ENCODE peak calls at places on chromosomes 3 and 15, in four cellular contexts. One of them, this sample, is unnamed.

GRCh38 chr3:170976190-170976519 is 50.4 kb downstream of the SLC2A2 start:
- DNase-seq in body of pancreas: no peak
- DNase-seq in heart left ventricle: no peak
- DNase-seq in upper lobe of left lung: no peak
- DNase-seq in this sample: no peak

GRCh38 chr15:78034495-78035191 is 42.9 kb downstream of the TBC1D2B start:
- DNase-seq in body of pancreas: peak; percentile 46
- DNase-seq in upper lobe of left lung: no peak
- DNase-seq in heart left ventricle: no peak
- DNase-seq in this sample: peak; percentile 78

GRCh38 chr15:55587321-55588069 is 650 bp downstream of the PYGO1 start:
- DNase-seq in upper lobe of left lung: peak; percentile 87
- DNase-seq in body of pancreas: peak; percentile 31
- DNase-seq in heart left ventricle: peak; percentile 29
- DNase-seq in this sample: no peak

GRCh38 chr15:101192081-101192480 is 59.8 kb downstream of the CHSY1 start:
- DNase-seq in heart left ventricle: no peak
- DNase-seq in body of pancreas: no peak
- DNase-seq in upper lobe of left lung: no peak
- DNase-seq in this sample: no peak

GRCh38 chr3:168024537-168024941 is 71.2 kb downstream of the GOLIM4 start:
- DNase-seq in heart left ventricle: no peak
- DNase-seq in upper lobe of left lung: no peak
- DNase-seq in body of pancreas: no peak
- DNase-seq in this sample: no peak

GRCh38 chr3:139532996-139533395 is 6.5 kb downstream of the RBP1 start:
- DNase-seq in heart left ventricle: no peak
- DNase-seq in body of pancreas: no peak
- DNase-seq in upper lobe of left lung: peak; percentile 1
- DNase-seq in this sample: peak; percentile 26

GRCh38 chr3:197482001-197482400 is 73.8 kb downstream of the BDH1 start:
- DNase-seq in body of pancreas: no peak
- DNase-seq in heart left ventricle: no peak
- DNase-seq in upper lobe of left lung: no peak
- DNase-seq in this sample: no peak

GRCh38 chr15:98123297-98123696 is 162.8 kb downstream of the ARRDC4 start:
- DNase-seq in upper lobe of left lung: no peak
- DNase-seq in body of pancreas: no peak
- DNase-seq in heart left ventricle: no peak
- DNase-seq in this sample: no peak

GRCh38 chr3:59659755-59660154 is 609.9 kb upstream of the CFAP20DC start:
- DNase-seq in heart left ventricle: no peak
- DNase-seq in body of pancreas: no peak
- DNase-seq in upper lobe of left lung: no peak
- DNase-seq in this sample: no peak

GRCh38 chr3:14410501-14411165 is 8.2 kb downstream of the SLC6A6 start:
- DNase-seq in upper lobe of left lung: no peak
- DNase-seq in heart left ventricle: no peak
- DNase-seq in body of pancreas: no peak
- DNase-seq in this sample: no peak

GRCh38 chr3:52896613-52897012 is 735 bp downstream of the STIMATE start:
- DNase-seq in body of pancreas: no peak
- DNase-seq in heart left ventricle: no peak
- DNase-seq in upper lobe of left lung: no peak
- DNase-seq in this sample: no peak

GRCh38 chr3:34276342-34276741 is 477.9 kb downstream of the PDCD6IP start:
- DNase-seq in heart left ventricle: no peak
- DNase-seq in body of pancreas: no peak
- DNase-seq in upper lobe of left lung: no peak
- DNase-seq in this sample: no peak

GRCh38 chr15:63982381-63982854 is 63.9 kb downstream of the DAPK2 start:
- DNase-seq in body of pancreas: peak; percentile 1
- DNase-seq in upper lobe of left lung: no peak
- DNase-seq in heart left ventricle: no peak
- DNase-seq in this sample: no peak

GRCh38 chr3:5456199-5456598 is 268.7 kb downstream of the EDEM1 start:
- DNase-seq in heart left ventricle: no peak
- DNase-seq in upper lobe of left lung: no peak
- DNase-seq in body of pancreas: no peak
- DNase-seq in this sample: no peak

GRCh38 chr15:74460298-74460697 is 662 bp downstream of the UBL7 start:
- DNase-seq in heart left ventricle: no peak
- DNase-seq in upper lobe of left lung: no peak
- DNase-seq in body of pancreas: no peak
- DNase-seq in this sample: no peak

GRCh38 chr3:13452490-13453335 is 27.4 kb upstream of the HDAC11 start:
- DNase-seq in heart left ventricle: peak; percentile 32
- DNase-seq in upper lobe of left lung: no peak
- DNase-seq in body of pancreas: peak; percentile 46
- DNase-seq in this sample: peak; percentile 66

GRCh38 chr3:52403271-52403841 is 41.5 kb downstream of the SEMA3G start:
- DNase-seq in heart left ventricle: peak; percentile 13
- DNase-seq in upper lobe of left lung: no peak
- DNase-seq in body of pancreas: no peak
- DNase-seq in this sample: peak; percentile 33

GRCh38 chr15:76898102-76898501 is 7.0 kb downstream of the SCAPER start:
- DNase-seq in heart left ventricle: no peak
- DNase-seq in body of pancreas: no peak
- DNase-seq in upper lobe of left lung: no peak
- DNase-seq in this sample: no peak

GRCh38 chr15:70245932-70246622 is 148.4 kb upstream of the TLE3 start:
- DNase-seq in heart left ventricle: peak; percentile 55
- DNase-seq in body of pancreas: no peak
- DNase-seq in upper lobe of left lung: peak; percentile 75
- DNase-seq in this sample: no peak

GRCh38 chr3:16410659-16411058 is 102.8 kb downstream of the RFTN1 start:
- DNase-seq in body of pancreas: no peak
- DNase-seq in upper lobe of left lung: no peak
- DNase-seq in heart left ventricle: no peak
- DNase-seq in this sample: no peak

GRCh38 chr3:60045686-60046085 is 995.9 kb upstream of the CFAP20DC start:
- DNase-seq in upper lobe of left lung: no peak
- DNase-seq in body of pancreas: no peak
- DNase-seq in heart left ventricle: no peak
- DNase-seq in this sample: no peak

GRCh38 chr3:163548005-163548404 is 1530.3 kb downstream of the SI start:
- DNase-seq in heart left ventricle: no peak
- DNase-seq in upper lobe of left lung: no peak
- DNase-seq in body of pancreas: no peak
- DNase-seq in this sample: no peak

GRCh38 chr15:94029495-94029894 is 201.9 kb upstream of the MCTP2 start:
- DNase-seq in upper lobe of left lung: no peak
- DNase-seq in body of pancreas: no peak
- DNase-seq in heart left ventricle: no peak
- DNase-seq in this sample: no peak

GRCh38 chr3:59367150-59367549 is 317.3 kb upstream of the CFAP20DC start:
- DNase-seq in body of pancreas: no peak
- DNase-seq in heart left ventricle: no peak
- DNase-seq in upper lobe of left lung: no peak
- DNase-seq in this sample: no peak

GRCh38 chr3:33218446-33219174 is at the start of gene SUSD5:
- DNase-seq in heart left ventricle: peak; percentile 24
- DNase-seq in upper lobe of left lung: peak; percentile 87
- DNase-seq in body of pancreas: no peak
- DNase-seq in this sample: no peak

GRCh38 chr3:47225310-47225906 is 57.2 kb downstream of the KIF9 start:
- DNase-seq in body of pancreas: no peak
- DNase-seq in upper lobe of left lung: no peak
- DNase-seq in heart left ventricle: no peak
- DNase-seq in this sample: no peak

GRCh38 chr15:87416591-87417257 is 839.8 kb downstream of the NTRK3 start:
- DNase-seq in upper lobe of left lung: no peak
- DNase-seq in heart left ventricle: no peak
- DNase-seq in body of pancreas: no peak
- DNase-seq in this sample: no peak

GRCh38 chr3:184171562-184171961 is 3.1 kb upstream of the AP2M1 start:
- DNase-seq in upper lobe of left lung: no peak
- DNase-seq in heart left ventricle: no peak
- DNase-seq in body of pancreas: no peak
- DNase-seq in this sample: no peak

GRCh38 chr3:61018807-61019206 is 232.4 kb downstream of the FHIT start:
- DNase-seq in upper lobe of left lung: no peak
- DNase-seq in body of pancreas: no peak
- DNase-seq in heart left ventricle: no peak
- DNase-seq in this sample: no peak

GRCh38 chr3:115862099-115862498 is 238.8 kb downstream of the GAP43 start:
- DNase-seq in upper lobe of left lung: no peak
- DNase-seq in body of pancreas: no peak
- DNase-seq in heart left ventricle: no peak
- DNase-seq in this sample: no peak

GRCh38 chr15:80694624-80695098 is 449 bp upstream of the ABHD17C start:
- DNase-seq in upper lobe of left lung: no peak
- DNase-seq in heart left ventricle: peak; percentile 31
- DNase-seq in body of pancreas: peak; percentile 47
- DNase-seq in this sample: peak; percentile 50

GRCh38 chr15:80697316-80697715 is 2.2 kb downstream of the ABHD17C start:
- DNase-seq in heart left ventricle: no peak
- DNase-seq in body of pancreas: no peak
- DNase-seq in upper lobe of left lung: no peak
- DNase-seq in this sample: no peak

GRCh38 chr15:80695099-80695910 is at the start of gene ABHD17C:
- DNase-seq in upper lobe of left lung: peak; percentile 94
- DNase-seq in body of pancreas: peak; percentile 66
- DNase-seq in heart left ventricle: peak; percentile 69
- DNase-seq in this sample: peak; percentile 89

GRCh38 chr15:80693682-80694623 is 1.2 kb upstream of the ABHD17C start:
- DNase-seq in body of pancreas: peak; percentile 16
- DNase-seq in upper lobe of left lung: no peak
- DNase-seq in heart left ventricle: no peak
- DNase-seq in this sample: no peak

GRCh38 chr15:80695911-80696651 is 971 bp downstream of the ABHD17C start:
- DNase-seq in upper lobe of left lung: no peak
- DNase-seq in heart left ventricle: peak; percentile 41
- DNase-seq in body of pancreas: peak; percentile 48
- DNase-seq in this sample: peak; percentile 73
- TF ChIP-seq POLR2A in upper lobe of left lung: peak; percentile 28
- TF ChIP-seq POLR2A in heart left ventricle: no peak
- TF ChIP-seq POLR2A in body of pancreas: no peak
- TF ChIP-seq POLR2A in this sample: peak; percentile 44

GRCh38 chr3:150844484-150844883 is 60.8 kb downstream of the MINDY4B start:
- DNase-seq in heart left ventricle: no peak
- DNase-seq in body of pancreas: no peak
- DNase-seq in upper lobe of left lung: no peak
- DNase-seq in this sample: no peak

GRCh38 chr3:150843241-150843640 is 62.0 kb downstream of the MINDY4B start:
- DNase-seq in heart left ventricle: no peak
- DNase-seq in upper lobe of left lung: no peak
- DNase-seq in body of pancreas: no peak
- DNase-seq in this sample: no peak

DNA sequence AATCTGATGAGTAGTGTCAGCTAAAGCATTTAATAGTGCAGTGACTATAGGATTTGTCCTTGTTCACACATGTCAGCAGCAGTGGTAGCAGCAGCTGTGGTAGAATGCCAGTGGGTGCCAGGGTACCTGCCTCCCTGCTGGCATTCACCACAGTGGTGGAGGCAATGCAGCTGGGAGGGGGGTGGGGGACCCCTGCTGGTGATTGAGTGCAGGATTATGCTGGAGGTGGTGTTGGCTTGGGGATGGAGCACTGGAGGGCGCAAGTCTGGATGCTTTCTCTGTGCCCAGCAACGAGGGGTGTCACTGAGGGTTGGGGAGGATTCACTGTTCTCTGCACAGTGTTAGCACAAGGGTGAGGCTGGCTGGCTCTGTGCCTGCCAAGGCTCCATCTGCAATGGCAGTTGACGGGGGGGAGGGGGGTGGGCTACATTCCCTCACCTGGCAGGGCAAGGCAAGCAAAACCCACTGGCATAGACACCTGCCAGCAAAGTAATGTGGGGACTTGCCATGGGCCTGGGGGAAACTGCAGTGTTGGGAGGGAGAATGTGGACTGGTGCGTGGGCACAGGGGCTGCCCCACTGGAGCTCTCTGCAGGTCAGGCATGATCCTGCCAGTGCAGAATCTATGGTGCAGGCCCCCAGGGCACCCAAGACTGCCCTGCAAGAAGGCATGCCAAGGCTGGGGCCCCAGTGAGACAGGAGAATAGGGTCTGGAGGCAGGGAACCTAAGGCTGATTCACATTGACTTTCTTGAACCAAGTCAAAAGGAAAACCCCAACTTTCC is 64.3 kb downstream of the MINDY4B start:
- DNase-seq in body of pancreas: no peak
- DNase-seq in heart left ventricle: no peak
- DNase-seq in upper lobe of left lung: peak; percentile 15
- DNase-seq in this sample: no peak
- TF ChIP-seq CTCF in body of pancreas: peak; percentile 6
- TF ChIP-seq CTCF in heart left ventricle: no peak
- TF ChIP-seq CTCF in upper lobe of left lung: no peak
- TF ChIP-seq CTCF in this sample: no peak

DNA sequence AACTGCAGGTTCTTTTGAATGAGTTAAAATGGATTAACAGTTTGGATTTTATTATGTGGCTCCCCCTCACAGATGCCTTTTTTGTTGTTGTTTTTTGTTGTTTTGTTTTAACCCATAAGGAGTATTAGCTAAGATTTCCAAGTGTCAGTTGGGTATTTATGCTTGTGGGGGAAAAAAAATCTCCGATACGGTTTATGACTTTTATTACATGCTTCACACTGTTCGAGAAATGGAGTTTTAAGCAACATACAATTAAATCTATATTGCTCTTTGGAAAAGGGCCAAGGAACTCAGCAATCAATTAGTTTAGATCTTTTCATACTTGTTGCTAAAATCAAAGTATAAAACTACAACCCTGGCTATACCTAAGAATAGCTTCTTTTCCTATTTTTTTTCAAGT is 15.9 kb downstream of the NR2F2 start:
- DNase-seq in body of pancreas: no peak
- DNase-seq in upper lobe of left lung: no peak
- DNase-seq in heart left ventricle: no peak
- DNase-seq in this sample: no peak
- H3K27me3 ChIP-seq in body of pancreas: no peaks in the 10 kb centered on the region
- H3K27me3 ChIP-seq in upper lobe of left lung: no peaks in the 10 kb centered on the region
- H3K27me3 ChIP-seq in heart left ventricle: peaks cover 19% of the 10 kb centered on the region
- H3K27me3 ChIP-seq in this sample: no peaks in the 10 kb centered on the region

DNA sequence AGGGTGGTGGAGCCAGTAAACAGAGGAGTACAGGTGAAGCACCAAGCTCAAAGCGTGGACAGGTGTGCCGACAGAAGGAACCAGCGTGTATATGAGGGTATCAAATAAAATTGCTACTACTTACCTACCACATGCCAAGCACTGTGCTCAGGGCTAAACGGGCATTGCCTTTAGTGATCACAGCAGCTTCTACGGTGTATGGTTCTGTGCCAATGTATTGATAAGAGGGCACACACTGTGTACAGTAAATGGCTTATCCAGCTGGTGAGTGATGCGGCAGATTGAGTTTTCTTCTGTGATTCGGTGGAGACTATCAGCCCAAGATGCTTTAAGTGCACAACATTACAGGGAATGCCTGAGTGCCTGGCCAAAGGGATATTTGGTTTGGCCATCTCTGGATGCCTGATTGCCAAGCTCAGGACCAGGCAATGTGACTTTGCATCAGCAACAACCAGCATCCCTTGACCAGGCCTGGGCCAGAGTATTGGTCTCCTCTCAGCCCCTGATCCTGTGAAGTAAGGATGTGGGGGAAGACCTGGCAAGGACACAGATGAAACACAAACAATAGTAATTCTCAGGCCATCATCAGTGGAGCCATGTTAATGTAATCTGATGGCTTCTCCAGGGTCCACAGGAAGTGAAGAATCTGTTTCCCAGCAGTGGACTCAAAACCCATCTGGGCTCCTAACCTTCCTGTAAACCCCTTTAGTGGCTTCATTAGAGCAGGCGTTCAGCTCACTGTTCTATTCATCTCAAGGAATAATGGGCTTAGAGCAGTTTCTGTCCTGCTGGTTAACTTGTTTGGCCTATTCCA is 14.1 kb downstream of the STARD5 start:
- DNase-seq in heart left ventricle: no peak
- DNase-seq in body of pancreas: no peak
- DNase-seq in upper lobe of left lung: no peak
- DNase-seq in this sample: peak; percentile 24
- TF ChIP-seq POLR2A in heart left ventricle: no peak
- TF ChIP-seq POLR2A in body of pancreas: no peak
- TF ChIP-seq POLR2A in upper lobe of left lung: no peak
- TF ChIP-seq POLR2A in this sample: no peak

This sample was measured in Peyer's patch.